ENCODE peak calls at places on chromosome 13, in six cellular contexts. S is fibroblast of the aortic adventitia, T is DND-41, P is astrocyte of the spinal cord, Z is OCI-LY7, I is tibial artery. U is an unnamed sample.

GRCh38 chr13:37636701-37637100 is 38.1 kb upstream of the POSTN start:
- DNase-seq in S (no peak), T (no peak), P (no peak), Z (no peak), I (no peak), U (no peak)

GRCh38 chr13:26946675-26947342 is 186.2 kb upstream of the GPR12 start:
- DNase-seq in S (peak), T (no peak), P (peak), Z (peak), I (no peak), U (peak)

GRCh38 chr13:113489549-113490495 is 689 bp downstream of the DCUN1D2 start:
- DNase-seq in S (peak), T (peak), P (peak), Z (peak), I (no peak), U (no peak)

GRCh38 chr13:100440756-100441421 is 147.7 kb downstream of the GGACT start:
- DNase-seq in S (peak), T (no peak), P (peak), Z (no peak), I (no peak), U (no peak)

GRCh38 chr13:78239681-78240080 is 321.1 kb upstream of the EDNRB start:
- DNase-seq in S (no peak), T (no peak), P (no peak), Z (no peak), I (no peak), U (no peak)

GRCh38 chr13:50846861-50847475 is 3.5 kb upstream of the DLEU7 start:
- DNase-seq in S (no peak), T (peak), P (no peak), Z (peak), I (no peak), U (peak)

GRCh38 chr13:70380809-70381208 is 272.6 kb upstream of the KLHL1 start:
- DNase-seq in S (no peak), T (no peak), P (no peak), Z (no peak), I (no peak), U (no peak)

GRCh38 chr13:32427852-32428580 is at the start of gene N4BP2L1:
- DNase-seq in S (peak), T (peak), P (peak), Z (peak), I (peak), U (peak)

GRCh38 chr13:45055902-45056648 is 64.2 kb upstream of the GTF2F2 start:
- DNase-seq in S (peak), T (no peak), P (peak), Z (no peak), I (no peak), U (no peak)

GRCh38 chr13:41544824-41545707 is 87.7 kb downstream of the RGCC start:
- DNase-seq in S (no peak), T (no peak), P (peak), Z (no peak), I (no peak), U (no peak)

GRCh38 chr13:49113526-49114286 is 106.4 kb upstream of the MLNR start:
- DNase-seq in S (peak), T (no peak), P (peak), Z (no peak), I (no peak), U (peak)

GRCh38 chr13:100543872-100544602 is 44.6 kb downstream of the GGACT start:
- DNase-seq in S (no peak), T (no peak), P (peak), Z (no peak), I (no peak), U (no peak)

GRCh38 chr13:85724554-85725432 is 74.4 kb downstream of the SLITRK6 start:
- DNase-seq in S (no peak), T (no peak), P (no peak), Z (no peak), I (no peak), U (no peak)

GRCh38 chr13:51590966-51591627 is 6.8 kb downstream of the WDFY2 start:
- DNase-seq in S (peak), T (no peak), P (peak), Z (no peak), I (peak), U (no peak)

GRCh38 chr13:78317030-78317429 is 286.3 kb downstream of the POU4F1 start:
- DNase-seq in S (peak), T (no peak), P (no peak), Z (no peak), I (no peak), U (no peak)

GRCh38 chr13:79710376-79710775 is 229.4 kb downstream of the NDFIP2 start:
- DNase-seq in S (peak), T (no peak), P (peak), Z (no peak), I (no peak), U (no peak)

GRCh38 chr13:77124423-77124822 is 97.5 kb upstream of the FBXL3 start:
- DNase-seq in S (no peak), T (no peak), P (no peak), Z (no peak), I (no peak), U (no peak)

GRCh38 chr13:72983085-72983768 is 75.6 kb upstream of the KLF5 start:
- DNase-seq in S (peak), T (no peak), P (peak), Z (no peak), I (no peak), U (no peak)

GRCh38 chr13:43153436-43154082 is 130.2 kb downstream of the DNAJC15 start:
- DNase-seq in S (peak), T (no peak), P (peak), Z (no peak), I (no peak), U (no peak)

GRCh38 chr13:86080340-86080995 is 281.2 kb upstream of the SLITRK6 start:
- DNase-seq in S (no peak), T (no peak), P (peak), Z (no peak), I (no peak), U (no peak)

GRCh38 chr13:113547248-113547971 is 37.1 kb upstream of the TFDP1 start:
- DNase-seq in S (peak), T (no peak), P (peak), Z (no peak), I (no peak), U (no peak)

GRCh38 chr13:49652691-49653305 is 24.5 kb downstream of the ARL11 start:
- DNase-seq in S (no peak), T (peak), P (no peak), Z (peak), I (no peak), U (peak)

GRCh38 chr13:62997038-62997619 is 1581.5 kb upstream of the PCDH20 start:
- DNase-seq in S (no peak), T (peak), P (no peak), Z (no peak), I (no peak), U (peak)

GRCh38 chr13:76216729-76217128 is 580.6 kb downstream of the LMO7 start:
- DNase-seq in S (peak), T (no peak), P (no peak), Z (no peak), I (no peak), U (no peak)

GRCh38 chr13:40269086-40269485 is 397.4 kb downstream of the FOXO1 start:
- DNase-seq in S (peak), T (no peak), P (no peak), Z (no peak), I (peak), U (no peak)

GRCh38 chr13:41627425-41627824 is 170.1 kb downstream of the RGCC start:
- DNase-seq in S (no peak), T (no peak), P (no peak), Z (no peak), I (no peak), U (no peak)

GRCh38 chr13:36362251-36362650 is 16.1 kb upstream of the SPART start:
- DNase-seq in S (peak), T (no peak), P (peak), Z (no peak), I (no peak), U (no peak)

GRCh38 chr13:36750946-36751345 is 68.1 kb upstream of the RFXAP start:
- DNase-seq in S (no peak), T (no peak), P (no peak), Z (no peak), I (no peak), U (no peak)

GRCh38 chr13:49840667-49841066 is 48.2 kb upstream of the KPNA3 start:
- DNase-seq in S (no peak), T (no peak), P (no peak), Z (no peak), I (no peak), U (no peak)

GRCh38 chr13:112443191-112444000 is 67.2 kb downstream of the SPACA7 start:
- DNase-seq in S (no peak), T (no peak), P (no peak), Z (peak), I (no peak), U (no peak)

GRCh38 chr13:39217471-39217870 is 179.2 kb downstream of the NHLRC3 start:
- DNase-seq in S (no peak), T (no peak), P (no peak), Z (no peak), I (no peak), U (no peak)

DNA sequence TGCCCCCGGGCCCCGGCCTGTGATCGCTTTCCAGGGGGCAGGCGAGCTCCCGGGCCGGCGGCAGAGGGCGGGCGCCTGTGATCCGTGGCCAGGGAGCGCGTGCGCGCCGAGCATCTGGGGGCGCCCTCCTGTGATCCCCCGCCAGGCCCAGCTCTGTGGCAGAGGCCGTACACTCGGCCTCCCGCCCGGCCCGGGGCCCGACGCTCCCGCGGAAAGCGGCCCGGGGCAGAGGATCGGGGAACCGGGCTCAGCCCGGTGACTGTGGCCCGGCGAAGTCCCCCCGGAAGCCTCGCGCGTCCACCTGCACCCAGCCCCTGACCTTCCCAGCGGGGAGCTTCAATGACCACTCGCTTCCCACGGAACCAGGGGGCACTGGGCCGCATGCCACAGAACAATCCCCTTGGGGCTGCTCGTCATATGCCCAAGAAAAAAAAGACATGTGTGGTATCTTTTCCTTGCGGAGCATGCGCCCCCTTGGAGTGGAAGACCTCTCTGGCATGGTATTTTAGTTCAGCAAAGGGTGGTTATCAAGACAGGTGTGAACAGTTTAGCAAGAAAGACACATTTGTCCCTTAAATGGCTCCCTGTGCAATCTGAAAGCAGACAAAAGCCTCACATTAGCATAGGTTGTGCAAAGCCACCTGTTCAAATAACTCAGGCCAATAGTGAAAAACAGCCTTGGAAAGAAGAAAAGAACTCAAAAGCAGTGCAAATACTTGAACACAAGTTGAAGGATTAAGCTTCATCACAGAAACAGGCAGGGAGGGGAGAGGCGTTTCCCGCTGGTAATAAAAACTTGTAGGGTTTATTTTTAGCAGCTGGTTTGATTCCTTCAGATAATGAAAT is 290.8 kb upstream of the SOX21 start:
- DNase-seq in S (peak), T (no peak), P (no peak), Z (no peak), I (no peak), U (no peak)
- H3K4me3 ChIP-seq in S (peak), T (no peak), P (peak), Z (no peak), I (no peak), U (no peak)

GRCh38 chr13:28707629-28708427 is 10.9 kb downstream of the SLC46A3 start:
- DNase-seq in S (peak), T (no peak), P (peak), Z (peak), I (no peak), U (no peak)

GRCh38 chr13:28710161-28710560 is 8.6 kb downstream of the SLC46A3 start:
- DNase-seq in S (no peak), T (no peak), P (no peak), Z (no peak), I (no peak), U (no peak)

GRCh38 chr13:28704282-28704681 is 14.5 kb downstream of the SLC46A3 start:
- DNase-seq in S (no peak), T (no peak), P (no peak), Z (no peak), I (no peak), U (no peak)

GRCh38 chr13:28705734-28706133 is 13.0 kb downstream of the SLC46A3 start:
- DNase-seq in S (peak), T (no peak), P (no peak), Z (no peak), I (no peak), U (no peak)

DNA sequence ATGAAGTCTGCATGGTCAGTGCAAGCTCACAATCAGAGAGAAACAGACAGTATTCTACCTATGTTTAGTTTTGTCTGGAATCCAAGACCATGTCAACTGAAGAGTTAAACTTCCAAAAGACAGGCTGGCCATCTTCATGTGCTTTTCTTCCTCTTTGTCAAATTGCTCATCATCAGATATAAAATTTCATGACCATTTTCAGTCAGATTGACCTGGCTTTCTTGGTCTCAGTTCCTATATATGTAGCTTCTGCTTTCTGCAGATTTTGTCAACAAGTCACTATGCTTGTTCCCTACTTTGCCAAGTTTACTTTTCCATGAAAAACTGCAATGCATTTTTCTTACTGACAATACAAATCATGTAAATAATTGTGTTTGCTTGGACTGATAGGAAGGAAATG is 13.9 kb downstream of the SLC46A3 start:
- DNase-seq in S (no peak), T (no peak), P (no peak), Z (no peak), I (no peak), U (no peak)
- H3K4me3 ChIP-seq in S (no peak), T (no peak), P (no peak), Z (no peak), I (no peak), U (no peak)

GRCh38 chr13:111291908-111292307 is 28.5 kb upstream of the TEX29 start:
- DNase-seq in S (no peak), T (no peak), P (no peak), Z (no peak), I (no peak), U (no peak)
- H3K4me3 ChIP-seq in S (no peak), T (no peak), P (no peak), Z (no peak), I (no peak), U (no peak)

GRCh38 chr13:88339271-88339741 is 668.1 kb downstream of the SLITRK5 start:
- DNase-seq in S (no peak), T (no peak), P (no peak), Z (no peak), I (no peak), U (no peak)
- H3K4me3 ChIP-seq in S (no peak), T (no peak), P (no peak), Z (no peak), I (no peak), U (no peak)

GRCh38 chr13:28401303-28402056 is 93.4 kb downstream of the FLT1 start:
- DNase-seq in S (peak), T (no peak), P (peak), Z (no peak), I (no peak), U (no peak)
- H3K4me3 ChIP-seq in S (no peak), T (no peak), P (no peak), Z (no peak), I (no peak), U (no peak)

GRCh38 chr13:109782066-109782822 is 4.1 kb downstream of the IRS2 start:
- DNase-seq in S (no peak), T (no peak), P (no peak), Z (no peak), I (no peak), U (no peak)
- H3K4me3 ChIP-seq in S (peak), T (no peak), P (peak), Z (no peak), I (peak), U (no peak)

GRCh38 chr13:95368998-95369397 is 67.7 kb upstream of the ABCC4 start:
- DNase-seq in S (no peak), T (no peak), P (no peak), Z (no peak), I (no peak), U (no peak)
- H3K4me3 ChIP-seq in S (no peak), T (no peak), P (no peak), Z (no peak), I (no peak), U (no peak)

GRCh38 chr13:98976941-98977340 is 923 bp downstream of the DOCK9 start:
- DNase-seq in S (peak), T (no peak), P (peak), Z (no peak), I (no peak), U (no peak)
- H3K4me3 ChIP-seq in S (peak), T (no peak), P (peak), Z (no peak), I (peak), U (no peak)